ENCODE peak calls at places on chromosomes 4 and X, in four cellular contexts. One of them, this sample, is unnamed.
A peak's percentile ranks its signal among the peaks of the same experiment; 100 is the strongest.

GRCh38 chrX:107451754-107452153 is 2.3 kb downstream of the FRMPD3 start:
- DNase-seq in GM23248: no peak
- DNase-seq in PC-3: no peak
- DNase-seq in SK-N-SH: no peak
- DNase-seq in this sample: no peak

GRCh38 chrX:68895339-68896250 is 66.8 kb downstream of the EFNB1 start:
- DNase-seq in GM23248: peak; percentile 18
- DNase-seq in PC-3: peak; percentile 62
- DNase-seq in SK-N-SH: peak; percentile 68
- DNase-seq in this sample: no peak

GRCh38 chr4:153465583-153465921 is 608 bp upstream of the TMEM131L start:
- DNase-seq in GM23248: peak; percentile 75
- DNase-seq in PC-3: peak; percentile 47
- DNase-seq in SK-N-SH: peak; percentile 75
- DNase-seq in this sample: no peak

GRCh38 chrX:146449243-146449642 is 360.3 kb upstream of the CXorf51B start:
- DNase-seq in GM23248: no peak
- DNase-seq in PC-3: no peak
- DNase-seq in SK-N-SH: no peak
- DNase-seq in this sample: no peak

GRCh38 chr4:37188100-37188499 is 56.4 kb upstream of the NWD2 start:
- DNase-seq in GM23248: no peak
- DNase-seq in PC-3: peak; percentile 27
- DNase-seq in SK-N-SH: peak; percentile 3
- DNase-seq in this sample: no peak

GRCh38 chr4:6172093-6172926 is 28.0 kb downstream of the JAKMIP1 start:
- DNase-seq in GM23248: no peak
- DNase-seq in PC-3: no peak
- DNase-seq in SK-N-SH: peak; percentile 80
- DNase-seq in this sample: no peak

GRCh38 chr4:117417856-117418255 is 332.5 kb upstream of the TRAM1L1 start:
- DNase-seq in GM23248: no peak
- DNase-seq in PC-3: peak; percentile 57
- DNase-seq in SK-N-SH: no peak
- DNase-seq in this sample: no peak

GRCh38 chr4:73223258-73223651 is 35.3 kb downstream of the ANKRD17 start:
- DNase-seq in GM23248: no peak
- DNase-seq in PC-3: no peak
- DNase-seq in SK-N-SH: no peak
- DNase-seq in this sample: no peak

GRCh38 chr4:173214231-173214630 is 45.6 kb downstream of the GALNT7 start:
- DNase-seq in GM23248: no peak
- DNase-seq in PC-3: no peak
- DNase-seq in SK-N-SH: no peak
- DNase-seq in this sample: no peak

GRCh38 chr4:69881173-69881773 is 21.3 kb upstream of the SULT1E1 start:
- DNase-seq in GM23248: peak; percentile 77
- DNase-seq in PC-3: peak; percentile 66
- DNase-seq in SK-N-SH: peak; percentile 10
- DNase-seq in this sample: no peak

GRCh38 chrX:83469551-83469950 is 38.5 kb upstream of the POU3F4 start:
- DNase-seq in GM23248: peak; percentile 10
- DNase-seq in PC-3: peak; percentile 49
- DNase-seq in SK-N-SH: peak; percentile 15
- DNase-seq in this sample: no peak

GRCh38 chrX:132875705-132876508 is 82.5 kb downstream of the HS6ST2 start:
- DNase-seq in GM23248: no peak
- DNase-seq in PC-3: peak; percentile 70
- DNase-seq in SK-N-SH: no peak
- DNase-seq in this sample: no peak

GRCh38 chr4:48347282-48347921 is 6.1 kb downstream of the SLAIN2 start:
- DNase-seq in GM23248: no peak
- DNase-seq in PC-3: no peak
- DNase-seq in SK-N-SH: no peak
- DNase-seq in this sample: no peak

GRCh38 chrX:41903544-41903943 is 19.8 kb downstream of the CASK start:
- DNase-seq in GM23248: no peak
- DNase-seq in PC-3: no peak
- DNase-seq in SK-N-SH: no peak
- DNase-seq in this sample: no peak

GRCh38 chrX:41909068-41909467 is 14.3 kb downstream of the CASK start:
- DNase-seq in GM23248: no peak
- DNase-seq in PC-3: no peak
- DNase-seq in SK-N-SH: no peak
- DNase-seq in this sample: no peak

GRCh38 chrX:41906515-41907165 is 16.7 kb downstream of the CASK start:
- DNase-seq in GM23248: peak; percentile 10
- DNase-seq in PC-3: peak; percentile 37
- DNase-seq in SK-N-SH: no peak
- DNase-seq in this sample: no peak
- H3K9me3 ChIP-seq in GM23248: no peaks in the 10 kb centered on the region
- H3K9me3 ChIP-seq in PC-3: no peaks in the 10 kb centered on the region
- H3K9me3 ChIP-seq in SK-N-SH: no peaks in the 10 kb centered on the region
- H3K9me3 ChIP-seq in this sample: peaks cover 1% of the 10 kb centered on the region

GRCh38 chr4:186134254-186134653 is 29.8 kb downstream of the FAM149A start:
- DNase-seq in GM23248: no peak
- DNase-seq in PC-3: no peak
- DNase-seq in SK-N-SH: no peak
- DNase-seq in this sample: no peak
- H3K4me2 ChIP-seq in GM23248: no peak overlapping the region
- H3K4me2 ChIP-seq in PC-3: no peak overlapping the region
- H3K4me2 ChIP-seq in SK-N-SH: no peak overlapping the region
- H3K4me2 ChIP-seq in this sample: no peak overlapping the region

GRCh38 chrX:337331-337831 is 18.8 kb upstream of the GTPBP6 start:
- DNase-seq in GM23248: no peak
- DNase-seq in PC-3: no peak
- DNase-seq in SK-N-SH: no peak
- DNase-seq in this sample: no peak
- H3K9me3 ChIP-seq in GM23248: no peaks in the 10 kb centered on the region
- H3K9me3 ChIP-seq in PC-3: no peaks in the 10 kb centered on the region
- H3K9me3 ChIP-seq in SK-N-SH: no peaks in the 10 kb centered on the region
- H3K9me3 ChIP-seq in this sample: peaks cover 2% of the 10 kb centered on the region

GRCh38 chr4:15489551-15489950 is 19.9 kb downstream of the CC2D2A start:
- DNase-seq in GM23248: no peak
- DNase-seq in PC-3: no peak
- DNase-seq in SK-N-SH: no peak
- DNase-seq in this sample: no peak
- H3K4me2 ChIP-seq in GM23248: no peak overlapping the region
- H3K4me2 ChIP-seq in PC-3: no peak overlapping the region
- H3K4me2 ChIP-seq in SK-N-SH: no peak overlapping the region
- H3K4me2 ChIP-seq in this sample: no peak overlapping the region

DNA sequence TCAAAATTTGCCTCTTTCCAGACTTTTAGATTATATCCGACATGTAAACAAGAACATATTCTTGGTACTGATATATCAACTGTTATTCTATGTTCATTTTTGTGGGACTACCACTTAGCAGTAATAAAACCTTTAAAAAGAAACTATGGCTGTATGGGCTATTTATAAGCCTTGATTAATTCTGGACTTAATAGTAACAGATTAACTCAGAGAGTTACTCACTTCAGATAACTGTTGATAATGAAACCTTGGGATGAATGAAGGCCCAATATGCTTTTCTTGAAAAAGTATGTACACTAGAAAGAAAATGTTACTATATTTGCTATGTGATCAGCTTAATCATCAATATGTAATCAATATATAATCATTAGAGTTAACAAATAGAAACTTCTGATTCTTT is 595.9 kb upstream of the BOD1L1 start:
- DNase-seq in GM23248: no peak
- DNase-seq in PC-3: no peak
- DNase-seq in SK-N-SH: no peak
- DNase-seq in this sample: no peak
- H3K9me3 ChIP-seq in GM23248: no peaks in the 10 kb centered on the region
- H3K9me3 ChIP-seq in PC-3: no peaks in the 10 kb centered on the region
- H3K9me3 ChIP-seq in SK-N-SH: no peaks in the 10 kb centered on the region
- H3K9me3 ChIP-seq in this sample: no peaks in the 10 kb centered on the region

DNA sequence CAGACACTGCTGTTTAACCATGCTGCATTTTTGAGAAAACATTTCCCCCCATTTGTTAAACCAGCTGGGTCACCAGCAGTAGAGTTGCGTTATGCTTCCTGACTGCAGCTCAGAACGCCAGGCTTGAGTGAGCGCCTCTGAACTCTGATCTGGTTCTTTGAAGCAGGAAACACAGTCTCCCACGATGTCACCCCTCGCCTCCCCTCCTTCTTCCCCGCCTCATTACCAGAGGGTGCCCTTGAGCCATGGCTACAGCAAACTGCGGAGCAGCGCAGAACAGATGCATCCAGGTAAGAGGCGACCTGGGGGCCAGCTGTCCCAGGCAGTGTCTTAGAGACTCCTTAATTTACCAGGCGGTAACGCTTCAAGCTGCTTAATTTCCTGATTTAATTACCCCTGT is 78.4 kb downstream of the REPS2 start:
- DNase-seq in GM23248: no peak
- DNase-seq in PC-3: no peak
- DNase-seq in SK-N-SH: peak; percentile 36
- DNase-seq in this sample: no peak
- H3K4me2 ChIP-seq in GM23248: no peak overlapping the region
- H3K4me2 ChIP-seq in PC-3: no peak overlapping the region
- H3K4me2 ChIP-seq in SK-N-SH: no peak overlapping the region
- H3K4me2 ChIP-seq in this sample: no peak overlapping the region

DNA sequence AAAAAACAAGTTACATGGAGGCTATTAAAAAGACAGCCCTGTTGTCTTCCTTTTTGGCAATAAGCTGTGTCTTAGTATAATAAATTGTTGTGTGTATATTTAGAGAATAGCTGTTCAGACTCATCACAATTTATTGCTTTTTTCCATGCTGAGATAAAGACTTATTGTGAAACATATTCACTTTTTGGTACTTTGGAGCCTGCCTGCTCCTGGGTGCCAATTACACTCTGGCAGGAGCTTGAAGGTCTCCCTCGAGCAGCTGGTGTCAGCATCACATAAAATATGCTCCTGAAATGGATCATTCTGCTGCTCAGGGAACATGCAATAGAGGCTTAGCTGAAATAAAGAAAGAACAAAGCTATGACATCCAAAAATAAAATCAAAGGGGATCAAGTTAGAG is 211.6 kb upstream of the DKK2 start:
- DNase-seq in GM23248: no peak
- DNase-seq in PC-3: no peak
- DNase-seq in SK-N-SH: no peak
- DNase-seq in this sample: no peak
- H3K9me3 ChIP-seq in GM23248: no peaks in the 10 kb centered on the region
- H3K9me3 ChIP-seq in PC-3: no peaks in the 10 kb centered on the region
- H3K9me3 ChIP-seq in SK-N-SH: no peaks in the 10 kb centered on the region
- H3K9me3 ChIP-seq in this sample: no peaks in the 10 kb centered on the region

GRCh38 chr4:184812181-184812542 is 13.6 kb downstream of the ACSL1 start:
- DNase-seq in GM23248: no peak
- DNase-seq in PC-3: no peak
- DNase-seq in SK-N-SH: no peak
- DNase-seq in this sample: no peak
- H3K4me2 ChIP-seq in GM23248: no peak overlapping the region
- H3K4me2 ChIP-seq in PC-3: peak overlapping the region; percentile 77
- H3K4me2 ChIP-seq in SK-N-SH: no peak overlapping the region
- H3K4me2 ChIP-seq in this sample: peak overlapping the region; percentile 89